ENCODE peak calls at places on chromosomes 4 and X, in four cellular contexts. One of them, this sample, is unnamed.

GRCh38 chr4:1872918-1873269 is 1.7 kb downstream of the NSD2 start:
- DNase-seq in DND-41: peak
- DNase-seq in body of pancreas: no peak
- DNase-seq in mesenchymal stem cell: peak
- DNase-seq in this sample: no peak

GRCh38 chr4:74308215-74308614 is at the start of gene EPGN:
- DNase-seq in DND-41: no peak
- DNase-seq in body of pancreas: no peak
- DNase-seq in mesenchymal stem cell: no peak
- DNase-seq in this sample: no peak

GRCh38 chr4:87912164-87913004 is 63.1 kb upstream of the SPP1 start:
- DNase-seq in DND-41: no peak
- DNase-seq in body of pancreas: peak
- DNase-seq in mesenchymal stem cell: peak
- DNase-seq in this sample: no peak

GRCh38 chrX:129777218-129777768 is 2.5 kb upstream of the SASH3 start:
- DNase-seq in DND-41: peak
- DNase-seq in body of pancreas: peak
- DNase-seq in mesenchymal stem cell: no peak
- DNase-seq in this sample: peak

GRCh38 chr4:74317616-74318256 is 9.5 kb downstream of the EPGN start:
- DNase-seq in DND-41: no peak
- DNase-seq in body of pancreas: no peak
- DNase-seq in mesenchymal stem cell: no peak
- DNase-seq in this sample: no peak

GRCh38 chr4:76059750-76060149 is 14.8 kb upstream of the ART3 start:
- DNase-seq in DND-41: no peak
- DNase-seq in body of pancreas: no peak
- DNase-seq in mesenchymal stem cell: peak
- DNase-seq in this sample: no peak

GRCh38 chrX:50973199-50973598 is 62.7 kb downstream of the BMP15 start:
- DNase-seq in DND-41: no peak
- DNase-seq in body of pancreas: no peak
- DNase-seq in mesenchymal stem cell: no peak
- DNase-seq in this sample: no peak

GRCh38 chr4:76090241-76090691 is 15.8 kb downstream of the ART3 start:
- DNase-seq in DND-41: no peak
- DNase-seq in body of pancreas: peak
- DNase-seq in mesenchymal stem cell: peak
- DNase-seq in this sample: peak

GRCh38 chr4:118954246-118954645 is 65.6 kb downstream of the SYNPO2 start:
- DNase-seq in DND-41: no peak
- DNase-seq in body of pancreas: no peak
- DNase-seq in mesenchymal stem cell: peak
- DNase-seq in this sample: no peak

GRCh38 chrX:127305013-127305412 is 485.5 kb downstream of the PRR32 start:
- DNase-seq in DND-41: no peak
- DNase-seq in body of pancreas: no peak
- DNase-seq in mesenchymal stem cell: no peak
- DNase-seq in this sample: no peak
- H3K27ac ChIP-seq in DND-41: no peak
- H3K27ac ChIP-seq in body of pancreas: no peak
- H3K27ac ChIP-seq in mesenchymal stem cell: no peak
- H3K27ac ChIP-seq in this sample: no peak

GRCh38 chrX:54173791-54174190 is 9.3 kb downstream of the FAM120C start:
- DNase-seq in DND-41: no peak
- DNase-seq in body of pancreas: no peak
- DNase-seq in mesenchymal stem cell: no peak
- DNase-seq in this sample: no peak

GRCh38 chrX:54166915-54167314 is 16.1 kb downstream of the FAM120C start:
- DNase-seq in DND-41: no peak
- DNase-seq in body of pancreas: no peak
- DNase-seq in mesenchymal stem cell: peak
- DNase-seq in this sample: no peak

GRCh38 chrX:54172455-54172854 is 10.6 kb downstream of the FAM120C start:
- DNase-seq in DND-41: no peak
- DNase-seq in body of pancreas: no peak
- DNase-seq in mesenchymal stem cell: no peak
- DNase-seq in this sample: no peak

GRCh38 chrX:54171091-54171490 is 12.0 kb downstream of the FAM120C start:
- DNase-seq in DND-41: no peak
- DNase-seq in body of pancreas: no peak
- DNase-seq in mesenchymal stem cell: no peak
- DNase-seq in this sample: no peak

DNA sequence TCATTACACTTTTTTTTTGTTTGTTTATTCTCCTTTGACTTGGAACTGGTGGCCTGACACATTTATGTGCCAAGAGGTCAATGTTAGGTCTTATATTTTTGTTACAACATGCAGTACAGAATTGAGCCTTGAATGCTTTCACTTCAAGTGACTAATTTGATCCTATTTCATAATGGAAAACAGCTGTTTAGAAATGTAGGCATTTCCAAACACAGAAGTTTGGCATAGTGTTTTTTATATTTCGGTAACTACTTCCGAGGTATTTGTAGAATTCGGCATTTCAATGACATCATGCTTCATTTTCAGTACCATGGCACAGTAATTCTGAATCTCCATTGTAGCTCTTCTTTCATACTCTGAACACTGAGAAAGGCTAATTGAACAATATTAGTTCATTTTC is 11.5 kb downstream of the FAM120C start:
- DNase-seq in DND-41: no peak
- DNase-seq in body of pancreas: no peak
- DNase-seq in mesenchymal stem cell: peak
- DNase-seq in this sample: no peak
- H3K27ac ChIP-seq in DND-41: no peak
- H3K27ac ChIP-seq in body of pancreas: no peak
- H3K27ac ChIP-seq in mesenchymal stem cell: no peak
- H3K27ac ChIP-seq in this sample: no peak

GRCh38 chr4:57037982-57038604 is 59.4 kb downstream of the POLR2B start:
- DNase-seq in DND-41: peak
- DNase-seq in body of pancreas: peak
- DNase-seq in mesenchymal stem cell: peak
- DNase-seq in this sample: peak

GRCh38 chr4:57043304-57044251 is 64.9 kb downstream of the POLR2B start:
- DNase-seq in DND-41: no peak
- DNase-seq in body of pancreas: peak
- DNase-seq in mesenchymal stem cell: peak
- DNase-seq in this sample: no peak

GRCh38 chr4:57034571-57034970 is 55.9 kb downstream of the POLR2B start:
- DNase-seq in DND-41: no peak
- DNase-seq in body of pancreas: no peak
- DNase-seq in mesenchymal stem cell: no peak
- DNase-seq in this sample: no peak

GRCh38 chr4:57040510-57040909 is 61.8 kb downstream of the POLR2B start:
- DNase-seq in DND-41: no peak
- DNase-seq in body of pancreas: no peak
- DNase-seq in mesenchymal stem cell: no peak
- DNase-seq in this sample: no peak

DNA sequence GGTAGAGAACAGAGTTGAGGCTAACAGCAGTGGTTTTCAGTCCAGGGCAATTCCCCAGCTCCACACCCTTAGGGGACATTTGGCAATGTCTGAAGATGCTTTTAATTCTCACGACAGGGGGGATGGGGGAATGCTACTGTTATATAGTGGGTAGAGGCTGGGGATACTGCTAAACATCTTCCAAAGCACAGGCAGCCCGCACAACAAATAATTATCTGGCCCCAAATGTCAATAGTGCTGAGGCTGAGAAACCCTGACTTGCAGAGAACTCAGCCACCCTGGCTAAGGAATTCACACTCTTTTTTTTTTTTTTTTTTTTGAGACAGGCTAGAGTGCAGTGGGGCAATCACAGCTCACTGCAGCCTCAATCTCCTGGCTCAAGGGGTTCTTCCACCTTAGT is 60.6 kb downstream of the POLR2B start:
- DNase-seq in DND-41: no peak
- DNase-seq in body of pancreas: no peak
- DNase-seq in mesenchymal stem cell: peak
- DNase-seq in this sample: no peak
- H3K27ac ChIP-seq in DND-41: no peak
- H3K27ac ChIP-seq in body of pancreas: no peak
- H3K27ac ChIP-seq in mesenchymal stem cell: peak
- H3K27ac ChIP-seq in this sample: no peak

GRCh38 chr4:156547891-156548290 is 423.7 kb downstream of the PDGFC start:
- DNase-seq in DND-41: no peak
- DNase-seq in body of pancreas: no peak
- DNase-seq in mesenchymal stem cell: peak
- DNase-seq in this sample: no peak
- H3K27ac ChIP-seq in DND-41: no peak
- H3K27ac ChIP-seq in body of pancreas: no peak
- H3K27ac ChIP-seq in mesenchymal stem cell: no peak
- H3K27ac ChIP-seq in this sample: no peak

This sample was measured in colonic mucosa.